ENCODE peak calls at places on chromosomes 7 and 10, in six cellular contexts. P is upper lobe of right lung, W is testis, S is lung, T is AG04450, N is fibroblast of lung. B is an unnamed sample.

GRCh38 chr7:157517782-157518513 is 181.1 kb downstream of the DNAJB6 start:
- DNase-seq in P (peak), W (no peak), S (no peak), T (no peak), N (no peak), B (no peak)

GRCh38 chr10:51685768-51686167 is 13.6 kb downstream of the CSTF2T start:
- DNase-seq in P (no peak), W (no peak), S (no peak), T (no peak), N (peak), B (no peak)

GRCh38 chr7:147332988-147333387 is 1216.4 kb downstream of the CNTNAP2 start:
- DNase-seq in P (no peak), W (no peak), S (no peak), T (no peak), N (peak), B (no peak)

GRCh38 chr7:129779602-129780256 is 168.2 kb downstream of the NRF1 start:
- DNase-seq in P (peak), W (no peak), S (peak), T (no peak), N (no peak), B (no peak)

GRCh38 chr7:24283559-24283899 is 461 bp upstream of the NPY start:
- DNase-seq in P (no peak), W (no peak), S (no peak), T (no peak), N (peak), B (no peak)

GRCh38 chr10:100864981-100865380 is 47.8 kb upstream of the SLF2 start:
- DNase-seq in P (no peak), W (no peak), S (no peak), T (no peak), N (no peak), B (no peak)

GRCh38 chr10:95327367-95327766 is 36.6 kb upstream of the PDLIM1 start:
- DNase-seq in P (no peak), W (no peak), S (peak), T (no peak), N (peak), B (peak)

GRCh38 chr7:45184326-45185027 is 26.9 kb downstream of the RAMP3 start:
- DNase-seq in P (peak), W (peak), S (no peak), T (no peak), N (no peak), B (no peak)

GRCh38 chr7:88881136-88881535 is 85.6 kb upstream of the TEX47 start:
- DNase-seq in P (no peak), W (no peak), S (no peak), T (no peak), N (no peak), B (no peak)

GRCh38 chr7:94145602-94146001 is 141.4 kb upstream of the BET1 start:
- DNase-seq in P (no peak), W (no peak), S (no peak), T (no peak), N (peak), B (peak)

GRCh38 chr7:25856056-25856780 is 295.8 kb upstream of the NFE2L3 start:
- DNase-seq in P (no peak), W (peak), S (no peak), T (no peak), N (peak), B (no peak)

GRCh38 chr7:5773661-5774086 is 7.8 kb downstream of the RNF216 start:
- DNase-seq in P (no peak), W (no peak), S (no peak), T (peak), N (peak), B (peak)

GRCh38 chr7:127755529-127755928 is 103.5 kb downstream of the SND1 start:
- DNase-seq in P (no peak), W (no peak), S (no peak), T (no peak), N (no peak), B (no peak)

GRCh38 chr7:36207451-36208291 is 54.6 kb downstream of the EEPD1 start:
- DNase-seq in P (no peak), W (peak), S (no peak), T (peak), N (peak), B (no peak)

GRCh38 chr7:77482015-77482414 is 55.1 kb upstream of the PTPN12 start:
- DNase-seq in P (no peak), W (no peak), S (peak), T (no peak), N (no peak), B (no peak)

GRCh38 chr10:103659674-103660363 is 166.3 kb downstream of the NEURL1 start:
- DNase-seq in P (peak), W (peak), S (peak), T (peak), N (peak), B (no peak)

GRCh38 chr7:30478349-30479228 is at the start of gene NOD1:
- DNase-seq in P (peak), W (peak), S (peak), T (no peak), N (peak), B (no peak)
- TF ChIP-seq CTCF in P (peak), W (no peak), S (no peak), T (no peak), N (no peak), B (no peak)

GRCh38 chr10:93815304-93816091 is 57.8 kb downstream of the LGI1 start:
- DNase-seq in P (no peak), W (peak), S (no peak), T (no peak), N (no peak), B (no peak)
- TF ChIP-seq CTCF in P (no peak), W (no peak), S (no peak), T (no peak), N (no peak), B (peak)

GRCh38 chr7:132998763-132999162 is 83.1 kb downstream of the CHCHD3 start:
- DNase-seq in P (no peak), W (peak), S (no peak), T (no peak), N (no peak), B (no peak)

GRCh38 chr7:132997505-132997904 is 84.4 kb downstream of the CHCHD3 start:
- DNase-seq in P (no peak), W (no peak), S (no peak), T (no peak), N (no peak), B (no peak)

GRCh38 chr7:132999845-133000244 is 82.0 kb downstream of the CHCHD3 start:
- DNase-seq in P (no peak), W (no peak), S (no peak), T (no peak), N (no peak), B (no peak)

GRCh38 chr7:133001727-133002126 is 80.2 kb downstream of the CHCHD3 start:
- DNase-seq in P (no peak), W (no peak), S (no peak), T (no peak), N (no peak), B (no peak)

GRCh38 chr7:133003052-133003910 is 78.6 kb downstream of the CHCHD3 start:
- DNase-seq in P (no peak), W (no peak), S (no peak), T (no peak), N (peak), B (no peak)
- TF ChIP-seq CTCF in P (no peak), W (no peak), S (no peak), T (no peak), N (no peak), B (no peak)

DNA sequence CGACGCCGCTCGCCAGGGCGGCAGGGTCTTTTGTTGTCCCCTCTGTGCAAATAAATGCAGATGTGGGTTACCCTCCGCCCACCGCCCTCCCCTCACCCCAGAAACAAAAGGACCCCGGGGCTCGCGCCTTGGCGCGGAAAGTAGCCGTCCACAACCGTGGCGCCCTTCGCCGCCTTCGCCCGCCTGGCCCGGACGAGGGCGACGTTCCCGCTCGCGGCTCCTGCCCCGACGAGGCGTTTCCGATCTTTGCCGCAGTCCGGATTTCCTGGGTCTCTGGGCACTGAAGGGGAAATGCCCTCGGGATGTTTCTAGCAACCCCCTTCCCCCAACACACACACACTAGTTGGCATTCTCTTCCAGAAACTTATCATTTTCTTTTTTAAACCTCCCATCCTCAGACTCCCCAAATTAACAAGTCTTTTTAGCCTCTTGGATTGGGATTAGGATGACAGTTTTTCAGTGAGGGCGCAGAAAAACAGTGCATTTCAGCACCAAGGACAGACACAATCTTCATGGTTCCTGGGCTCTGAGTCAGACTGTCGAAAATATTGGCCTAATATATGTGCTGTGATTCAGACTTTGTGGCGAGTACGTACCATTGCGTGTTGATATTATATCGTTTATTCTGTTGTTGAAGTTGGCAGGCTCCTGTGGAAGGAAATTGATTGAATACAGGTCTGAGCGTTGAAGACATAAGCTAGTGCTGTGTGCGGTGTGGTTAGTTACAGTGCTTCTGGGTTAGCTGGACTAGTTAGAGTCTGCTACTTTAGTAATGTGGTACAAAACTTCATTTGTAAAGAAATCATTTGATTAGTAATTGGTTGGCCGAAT is 803 bp downstream of the PHYHIPL start:
- DNase-seq in P (no peak), W (peak), S (no peak), T (peak), N (peak), B (peak)
- TF ChIP-seq CTCF in P (no peak), W (no peak), S (no peak), T (no peak), N (no peak), B (no peak)

DNA sequence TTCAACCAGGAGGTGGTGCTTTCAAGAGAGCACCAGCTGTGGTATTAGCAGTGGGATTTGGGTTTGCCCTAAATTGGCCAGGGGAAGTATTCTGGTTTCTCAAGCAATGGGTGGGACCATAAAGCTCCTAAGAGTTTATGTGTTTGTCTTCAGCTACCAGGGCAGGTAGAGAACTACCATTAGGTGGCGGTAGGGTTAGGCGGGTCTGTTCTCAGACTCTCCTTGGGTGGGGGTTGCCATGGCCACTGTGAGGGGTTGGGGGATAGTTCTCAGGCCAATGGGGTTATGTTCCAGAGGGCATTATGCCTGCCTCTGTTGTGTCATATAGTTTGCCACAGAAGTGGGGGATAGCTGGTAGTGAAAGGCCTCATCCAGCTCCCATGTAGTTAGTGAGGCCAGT is 47.7 kb upstream of the BICC1 start:
- DNase-seq in P (no peak), W (no peak), S (no peak), T (no peak), N (no peak), B (no peak)
- TF ChIP-seq CTCF in P (no peak), W (no peak), S (no peak), T (no peak), N (no peak), B (no peak)

GRCh38 chr10:69962746-69963135 is 89.9 kb upstream of the MACROH2A2 start:
- DNase-seq in P (no peak), W (no peak), S (peak), T (no peak), N (no peak), B (no peak)

GRCh38 chr10:69960606-69961167 is 92.0 kb upstream of the MACROH2A2 start:
- DNase-seq in P (no peak), W (peak), S (no peak), T (no peak), N (no peak), B (no peak)

GRCh38 chr10:69959911-69960310 is 92.7 kb upstream of the MACROH2A2 start:
- DNase-seq in P (no peak), W (no peak), S (no peak), T (no peak), N (no peak), B (no peak)

GRCh38 chr10:69961864-69962745 is 90.5 kb upstream of the MACROH2A2 start:
- DNase-seq in P (no peak), W (peak), S (no peak), T (no peak), N (no peak), B (no peak)

DNA sequence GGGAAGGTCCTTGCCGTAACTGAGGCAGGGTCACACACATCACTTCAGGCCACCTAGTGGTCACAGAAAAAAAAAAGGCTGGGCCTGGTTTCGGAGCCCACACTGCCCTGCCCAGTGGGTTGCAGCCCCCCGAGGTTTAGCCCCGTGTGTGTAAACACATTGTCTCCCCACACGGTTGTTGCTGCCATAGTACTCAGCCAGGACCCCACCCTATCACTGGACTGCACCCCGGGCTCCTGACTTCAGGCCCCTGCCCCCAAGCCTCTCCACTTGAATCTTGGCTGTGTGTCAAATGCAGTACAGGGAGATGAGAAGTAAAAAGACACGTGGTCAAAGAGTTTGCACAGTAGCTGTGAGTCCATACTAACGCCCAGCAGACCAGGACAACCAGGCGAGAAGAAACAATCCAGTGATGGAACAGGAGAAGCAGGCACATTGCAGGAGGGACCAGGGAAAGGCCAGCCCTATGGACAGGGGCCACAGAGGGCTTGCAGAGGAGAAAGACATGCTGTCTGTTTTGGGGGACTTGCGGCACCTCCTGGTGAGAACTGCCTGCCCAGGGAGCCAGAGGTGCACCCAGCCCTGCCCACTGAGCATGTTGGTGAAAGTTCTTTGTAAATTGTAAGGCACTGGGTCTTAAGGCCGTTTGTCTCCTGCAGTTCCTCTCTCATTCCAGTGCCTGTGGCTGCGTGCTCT is 91.3 kb upstream of the MACROH2A2 start:
- DNase-seq in P (no peak), W (peak), S (no peak), T (no peak), N (peak), B (no peak)
- TF ChIP-seq CTCF in P (peak), W (no peak), S (no peak), T (peak), N (peak), B (peak)